ENCODE peak calls at places on chromosome 19, in five cellular contexts. One of them, this sample, is unnamed.

GRCh38 chr19:41261474-41262190 is 2.5 kb upstream of the HNRNPUL1 start:
- DNase-seq in HCT116: no peak
- DNase-seq in transverse colon: no peak
- DNase-seq in stomach: no peak
- DNase-seq in breast epithelium: no peak
- DNase-seq in this sample: no peak

GRCh38 chr19:6534451-6535093 is 3.7 kb downstream of the TNFSF9 start:
- DNase-seq in HCT116: no peak
- DNase-seq in breast epithelium: no peak
- DNase-seq in stomach: no peak
- DNase-seq in transverse colon: no peak
- DNase-seq in this sample: no peak

GRCh38 chr19:40421468-40421778 is 4.4 kb downstream of the SERTAD1 start:
- DNase-seq in stomach: no peak
- DNase-seq in breast epithelium: no peak
- DNase-seq in transverse colon: no peak
- DNase-seq in HCT116: no peak
- DNase-seq in this sample: no peak

GRCh38 chr19:46601318-46602224 is at the start of gene CALM3:
- DNase-seq in transverse colon: no peak
- DNase-seq in stomach: no peak
- DNase-seq in breast epithelium: no peak
- DNase-seq in HCT116: no peak
- DNase-seq in this sample: peak; percentile 89

GRCh38 chr19:12801466-12802266 is at the start of the genes PRDX2 and THSD8:
- DNase-seq in HCT116: no peak
- DNase-seq in stomach: peak; percentile 87
- DNase-seq in transverse colon: peak; percentile 90
- DNase-seq in breast epithelium: peak; percentile 76
- DNase-seq in this sample: no peak

GRCh38 chr19:58380037-58380735 is 644 bp downstream of the ZNF837 start:
- DNase-seq in breast epithelium: no peak
- DNase-seq in stomach: no peak
- DNase-seq in transverse colon: no peak
- DNase-seq in HCT116: no peak
- DNase-seq in this sample: no peak

GRCh38 chr19:33928458-33928950 is 131.8 kb downstream of the KCTD15 start:
- DNase-seq in HCT116: no peak
- DNase-seq in breast epithelium: no peak
- DNase-seq in transverse colon: no peak
- DNase-seq in stomach: no peak
- DNase-seq in this sample: no peak

GRCh38 chr19:42397315-42398166 is 7.4 kb upstream of the CNFN start:
- DNase-seq in HCT116: no peak
- DNase-seq in stomach: no peak
- DNase-seq in breast epithelium: no peak
- DNase-seq in transverse colon: no peak
- DNase-seq in this sample: no peak

GRCh38 chr19:42097461-42097860 is 21.5 kb downstream of the ZNF574 start:
- DNase-seq in stomach: no peak
- DNase-seq in breast epithelium: no peak
- DNase-seq in HCT116: no peak
- DNase-seq in transverse colon: no peak
- DNase-seq in this sample: no peak

GRCh38 chr19:18502633-18503294 is 19.1 kb downstream of the ELL start:
- DNase-seq in transverse colon: peak; percentile 40
- DNase-seq in HCT116: no peak
- DNase-seq in breast epithelium: no peak
- DNase-seq in stomach: no peak
- DNase-seq in this sample: no peak

GRCh38 chr19:55657004-55657747 is 2.3 kb downstream of the U2AF2 start:
- DNase-seq in breast epithelium: no peak
- DNase-seq in transverse colon: no peak
- DNase-seq in HCT116: no peak
- DNase-seq in stomach: peak; percentile 65
- DNase-seq in this sample: no peak

GRCh38 chr19:17260842-17261325 is 3.7 kb downstream of the USHBP1 start:
- DNase-seq in HCT116: peak; percentile 81
- DNase-seq in transverse colon: peak; percentile 91
- DNase-seq in stomach: peak; percentile 91
- DNase-seq in breast epithelium: peak; percentile 86
- DNase-seq in this sample: no peak

GRCh38 chr19:36916991-36917390 is 859 bp downstream of the ZNF568 start:
- DNase-seq in transverse colon: no peak
- DNase-seq in stomach: no peak
- DNase-seq in HCT116: no peak
- DNase-seq in breast epithelium: no peak
- DNase-seq in this sample: no peak

GRCh38 chr19:17673937-17674799 is 14.0 kb downstream of the UNC13A start:
- DNase-seq in stomach: no peak
- DNase-seq in transverse colon: no peak
- DNase-seq in breast epithelium: no peak
- DNase-seq in HCT116: no peak
- DNase-seq in this sample: no peak

GRCh38 chr19:14561832-14562351 is 10.0 kb downstream of the NDUFB7 start:
- DNase-seq in transverse colon: no peak
- DNase-seq in HCT116: no peak
- DNase-seq in stomach: peak; percentile 61
- DNase-seq in breast epithelium: no peak
- DNase-seq in this sample: no peak

GRCh38 chr19:6828698-6829633 is 56.5 kb downstream of the VAV1 start:
- DNase-seq in HCT116: peak; percentile 98
- DNase-seq in breast epithelium: no peak
- DNase-seq in stomach: no peak
- DNase-seq in transverse colon: no peak
- DNase-seq in this sample: no peak

GRCh38 chr19:40596608-40597328 is 4.4 kb upstream of the LTBP4 start:
- DNase-seq in HCT116: peak; percentile 67
- DNase-seq in transverse colon: peak; percentile 56
- DNase-seq in breast epithelium: no peak
- DNase-seq in stomach: peak; percentile 76
- DNase-seq in this sample: no peak

GRCh38 chr19:5891938-5892771 is 11.4 kb downstream of the NDUFA11 start:
- DNase-seq in breast epithelium: no peak
- DNase-seq in transverse colon: peak; percentile 58
- DNase-seq in stomach: peak; percentile 33
- DNase-seq in HCT116: no peak
- DNase-seq in this sample: no peak

GRCh38 chr19:52981329-52981728 is 18.6 kb upstream of the ZNF816 start:
- DNase-seq in HCT116: no peak
- DNase-seq in breast epithelium: no peak
- DNase-seq in stomach: no peak
- DNase-seq in transverse colon: no peak
- DNase-seq in this sample: no peak

GRCh38 chr19:18014197-18014596 is 6.2 kb downstream of the ARRDC2 start:
- DNase-seq in stomach: no peak
- DNase-seq in transverse colon: no peak
- DNase-seq in HCT116: no peak
- DNase-seq in breast epithelium: no peak
- DNase-seq in this sample: no peak

GRCh38 chr19:11418166-11418517 is 972 bp downstream of the RGL3 start:
- DNase-seq in stomach: no peak
- DNase-seq in HCT116: no peak
- DNase-seq in breast epithelium: no peak
- DNase-seq in transverse colon: no peak
- DNase-seq in this sample: no peak

GRCh38 chr19:46634045-46634655 is 1.9 kb downstream of the GNG8 start:
- DNase-seq in stomach: peak; percentile 96
- DNase-seq in transverse colon: peak; percentile 97
- DNase-seq in HCT116: peak; percentile 87
- DNase-seq in breast epithelium: peak; percentile 91
- DNase-seq in this sample: peak; percentile 94

GRCh38 chr19:18634612-18635290 is 2.1 kb upstream of the KLHL26 start:
- DNase-seq in breast epithelium: no peak
- DNase-seq in stomach: no peak
- DNase-seq in HCT116: no peak
- DNase-seq in transverse colon: peak; percentile 28
- DNase-seq in this sample: no peak

GRCh38 chr19:13082192-13083007 is 20.3 kb downstream of the LYL1 start:
- DNase-seq in stomach: no peak
- DNase-seq in HCT116: no peak
- DNase-seq in transverse colon: no peak
- DNase-seq in breast epithelium: no peak
- DNase-seq in this sample: no peak

GRCh38 chr19:1133471-1133929 is 29.7 kb downstream of the GPX4 start:
- DNase-seq in transverse colon: peak; percentile 79
- DNase-seq in HCT116: peak; percentile 34
- DNase-seq in stomach: peak; percentile 56
- DNase-seq in breast epithelium: no peak
- DNase-seq in this sample: no peak

GRCh38 chr19:1130801-1131717 is 27.3 kb downstream of the GPX4 start:
- DNase-seq in breast epithelium: no peak
- DNase-seq in stomach: peak; percentile 46
- DNase-seq in transverse colon: peak; percentile 70
- DNase-seq in HCT116: no peak
- DNase-seq in this sample: no peak

GRCh38 chr19:1129535-1129934 is 25.7 kb downstream of the GPX4 start:
- DNase-seq in stomach: no peak
- DNase-seq in breast epithelium: no peak
- DNase-seq in HCT116: no peak
- DNase-seq in transverse colon: no peak
- DNase-seq in this sample: no peak

GRCh38 chr19:1132625-1133383 is 29.0 kb downstream of the GPX4 start:
- DNase-seq in stomach: no peak
- DNase-seq in HCT116: no peak
- DNase-seq in breast epithelium: no peak
- DNase-seq in transverse colon: peak; percentile 47
- DNase-seq in this sample: no peak

DNA sequence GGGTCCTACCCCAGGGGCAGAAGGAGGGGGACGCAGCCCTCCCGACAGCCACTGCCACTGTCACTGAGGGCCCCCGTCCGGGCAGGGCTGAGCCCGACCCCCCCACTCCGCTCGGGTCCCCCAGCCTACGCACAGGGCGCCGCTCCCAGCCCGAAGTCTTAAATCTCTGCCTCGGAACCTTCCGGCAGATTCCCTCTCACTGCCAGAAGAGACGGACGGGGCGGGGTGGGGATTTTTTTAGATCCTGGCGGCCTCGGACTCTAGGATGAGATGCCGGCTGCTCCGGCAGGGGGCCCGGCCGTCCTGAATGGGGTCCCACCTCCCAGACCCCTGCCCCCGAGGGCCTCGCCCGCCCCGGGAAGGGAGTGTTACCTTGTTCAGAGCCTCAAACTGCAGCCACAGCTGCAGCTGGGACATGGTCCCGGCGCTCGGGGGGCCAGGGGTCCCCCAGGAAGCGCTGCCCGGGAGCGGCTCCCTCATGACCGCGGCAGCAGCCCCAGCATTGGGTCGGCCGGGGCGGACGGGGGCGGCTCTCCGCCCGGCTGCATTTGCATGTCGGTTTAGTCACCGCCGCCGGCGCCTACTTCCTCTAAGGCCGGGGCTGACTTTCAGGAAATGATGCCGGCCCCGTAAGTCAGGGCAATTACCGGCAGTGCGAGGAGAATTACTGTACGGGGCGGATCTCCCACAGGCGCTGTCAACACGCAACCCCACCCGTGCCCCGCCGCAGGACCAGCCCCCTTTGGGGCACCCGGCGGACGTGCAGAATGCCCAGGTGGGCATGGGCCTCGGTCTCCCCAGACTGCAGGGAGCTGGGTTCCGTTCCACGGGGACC is 28.1 kb downstream of the GPX4 start:
- DNase-seq in breast epithelium: peak; percentile 85
- DNase-seq in transverse colon: peak; percentile 93
- DNase-seq in HCT116: no peak
- DNase-seq in stomach: peak; percentile 92
- DNase-seq in this sample: peak; percentile 98
- TF ChIP-seq POLR2AphosphoS5 in breast epithelium: peak; percentile 55
- TF ChIP-seq POLR2AphosphoS5 in transverse colon: peak; percentile 82
- TF ChIP-seq POLR2AphosphoS5 in HCT116: no peak
- TF ChIP-seq POLR2AphosphoS5 in stomach: peak; percentile 81
- TF ChIP-seq POLR2AphosphoS5 in this sample: peak; percentile 73

GRCh38 chr19:4093643-4094175 is 27.0 kb upstream of the ZBTB7A start:
- DNase-seq in HCT116: no peak
- DNase-seq in stomach: no peak
- DNase-seq in transverse colon: no peak
- DNase-seq in breast epithelium: no peak
- DNase-seq in this sample: no peak
- TF ChIP-seq CTCF in HCT116: no peak
- TF ChIP-seq CTCF in stomach: no peak
- TF ChIP-seq CTCF in transverse colon: no peak
- TF ChIP-seq CTCF in breast epithelium: no peak
- TF ChIP-seq CTCF in this sample: no peak

DNA sequence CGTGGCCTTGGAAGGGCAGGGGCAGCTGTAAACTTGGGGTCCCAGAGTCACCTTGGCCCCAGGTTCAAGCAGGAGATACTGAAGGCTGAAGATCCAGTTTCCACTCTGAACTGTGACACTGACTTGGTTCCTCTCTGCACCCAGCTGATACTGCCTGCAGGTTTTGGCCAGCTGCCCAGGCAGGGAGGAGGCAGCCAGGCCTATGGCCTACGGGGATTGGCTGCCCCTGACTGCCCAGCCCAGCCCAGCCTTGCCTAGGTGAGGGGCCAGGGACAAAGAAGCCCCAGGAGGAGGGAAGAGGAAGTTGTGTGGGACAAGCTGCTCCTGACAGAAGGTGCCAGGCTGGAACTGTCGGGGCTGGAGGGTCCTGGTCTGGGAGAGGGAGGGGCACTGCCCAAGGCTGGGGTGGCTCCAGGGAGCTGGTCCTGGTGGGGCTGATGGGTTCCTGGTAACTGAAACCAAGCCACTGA is 51.7 kb upstream of the CYP4F8 start:
- DNase-seq in breast epithelium: peak; percentile 65
- DNase-seq in transverse colon: peak; percentile 54
- DNase-seq in stomach: peak; percentile 61
- DNase-seq in HCT116: no peak
- DNase-seq in this sample: no peak
- TF ChIP-seq POLR2A in breast epithelium: no peak
- TF ChIP-seq POLR2A in transverse colon: no peak
- TF ChIP-seq POLR2A in stomach: no peak
- TF ChIP-seq POLR2A in HCT116: no peak
- TF ChIP-seq POLR2A in this sample: no peak

DNA sequence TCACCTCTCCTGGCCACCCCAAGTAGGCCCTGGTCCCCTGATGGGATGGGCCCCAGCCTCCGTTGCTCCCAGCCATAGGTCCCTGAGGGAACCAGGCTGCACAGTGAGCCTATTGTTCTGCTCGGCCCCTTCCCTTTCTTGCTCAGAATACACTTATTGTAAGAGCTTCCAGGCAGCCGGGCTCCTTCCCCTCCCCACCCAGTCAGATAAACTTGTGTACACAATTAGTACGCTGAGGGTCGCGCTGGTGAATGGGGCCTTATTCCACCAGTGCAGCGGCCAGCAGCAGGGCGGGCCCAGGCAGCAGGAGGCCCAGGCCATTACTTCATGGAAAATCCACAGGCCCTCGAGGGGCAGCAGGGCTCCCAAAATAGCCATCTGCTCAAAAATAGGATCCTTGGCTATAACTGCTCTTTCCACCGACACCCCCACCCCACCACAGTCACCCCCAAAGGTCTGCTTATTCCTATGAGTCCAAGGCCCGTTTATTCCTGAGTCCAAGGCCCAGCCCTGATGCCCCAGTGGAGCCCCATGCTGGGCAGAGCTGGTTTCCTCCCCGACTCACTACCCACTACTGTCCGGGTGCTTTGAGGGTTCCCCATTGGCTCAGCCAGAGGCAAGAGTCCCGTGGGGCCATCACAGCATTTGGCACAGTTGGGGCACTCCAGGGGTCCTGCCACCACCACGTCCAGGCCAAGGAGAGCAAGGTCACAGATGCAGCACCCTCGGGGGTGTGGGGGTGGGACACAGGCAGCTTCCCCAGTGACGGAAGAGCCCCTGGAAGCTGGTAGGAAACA is 22.1 kb downstream of the CAPN12 start:
- DNase-seq in breast epithelium: no peak
- DNase-seq in HCT116: no peak
- DNase-seq in stomach: peak; percentile 60
- DNase-seq in transverse colon: no peak
- DNase-seq in this sample: no peak
- TF ChIP-seq POLR2AphosphoS5 in breast epithelium: no peak
- TF ChIP-seq POLR2AphosphoS5 in HCT116: no peak
- TF ChIP-seq POLR2AphosphoS5 in stomach: no peak
- TF ChIP-seq POLR2AphosphoS5 in transverse colon: no peak
- TF ChIP-seq POLR2AphosphoS5 in this sample: peak; percentile 30